ENCODE peak calls at places on chromosomes 1 and 21, in eight cellular contexts. U is A549, I is glutamatergic neuron, Y is cardiac muscle cell, K is neural progenitor cell, B is astrocyte of the spinal cord, W is tibial nerve, V is right atrium auricular region. D is an unnamed sample.

GRCh38 chr21:30616125-30616524 is at the start of gene KRTAP20-1:
- DNase-seq in Y (no peak), I (no peak), B (no peak), K (no peak), U (no peak), W (no peak), V (no peak), D (no peak)

GRCh38 chr21:46057111-46057709 is 40.7 kb upstream of the COL6A2 start:
- DNase-seq in W (no peak), K (no peak), I (no peak), B (no peak), U (no peak), V (peak), Y (no peak), D (no peak)

GRCh38 chr1:121444096-121444495 is 259.3 kb downstream of the SRGAP2C start:
- DNase-seq in V (no peak), Y (no peak), B (no peak), K (no peak), I (no peak), U (no peak), W (no peak), D (no peak)

GRCh38 chr21:36754241-36754881 is 55.4 kb downstream of the SIM2 start:
- DNase-seq in I (no peak), B (peak), U (no peak), W (no peak), V (no peak), Y (peak), K (peak), D (no peak)

GRCh38 chr21:30126575-30126974 is 40.0 kb downstream of the CLDN17 start:
- DNase-seq in V (no peak), Y (no peak), U (no peak), B (no peak), K (no peak), W (no peak), I (no peak), D (no peak)

GRCh38 chr1:118158918-118159317 is 26.1 kb downstream of the SPAG17 start:
- DNase-seq in Y (peak), K (no peak), V (no peak), U (no peak), B (peak), I (no peak), W (no peak), D (no peak)

GRCh38 chr1:3772027-3772714 is 378 bp upstream of the SMIM1 start:
- DNase-seq in K (peak), U (peak), V (peak), W (peak), I (peak), Y (peak), B (peak), D (peak)

GRCh38 chr21:34640858-34641257 is 25.9 kb upstream of the RCAN1 start:
- DNase-seq in I (no peak), B (peak), U (peak), K (no peak), W (no peak), V (peak), Y (peak), D (peak)

GRCh38 chr1:159854101-159854692 is 8.3 kb downstream of the VSIG8 start:
- DNase-seq in I (peak), W (peak), Y (peak), K (peak), B (peak), V (peak), U (peak), D (peak)

GRCh38 chr1:44217809-44218410 is 4.6 kb downstream of the DMAP1 start:
- DNase-seq in Y (peak), U (peak), I (peak), K (peak), B (peak), W (peak), V (peak), D (peak)

GRCh38 chr1:6111991-6112689 is 66.5 kb downstream of the KCNAB2 start:
- DNase-seq in I (no peak), B (no peak), V (no peak), Y (no peak), U (no peak), W (no peak), K (no peak), D (no peak)

GRCh38 chr1:41674501-41674900 is 190.0 kb upstream of the EDN2 start:
- DNase-seq in V (no peak), W (no peak), Y (no peak), K (no peak), U (no peak), I (no peak), B (no peak), D (no peak)

GRCh38 chr1:228004887-228005462 is 1.8 kb upstream of the WNT3A start:
- DNase-seq in Y (no peak), I (no peak), U (no peak), K (peak), B (no peak), W (no peak), V (peak), D (no peak)

GRCh38 chr1:172717722-172718455 is 59.0 kb downstream of the FASLG start:
- DNase-seq in B (no peak), V (no peak), I (no peak), K (no peak), W (no peak), Y (no peak), U (peak), D (no peak)

GRCh38 chr1:216456682-216457081 is 33.4 kb upstream of the USH2A start:
- DNase-seq in W (no peak), Y (peak), U (no peak), B (peak), V (no peak), I (no peak), K (peak), D (no peak)

GRCh38 chr1:225406976-225407725 is 20.7 kb downstream of the LBR start:
- DNase-seq in I (no peak), W (no peak), V (no peak), B (no peak), Y (no peak), U (no peak), K (no peak), D (no peak)

GRCh38 chr1:160362168-160362941 is 4.5 kb upstream of the NHLH1 start:
- DNase-seq in U (no peak), I (peak), K (peak), Y (peak), W (no peak), B (no peak), V (peak), D (no peak)

GRCh38 chr1:2099871-2100774 is 49.9 kb downstream of the PRKCZ start:
- DNase-seq in B (no peak), W (no peak), I (peak), U (no peak), Y (no peak), V (no peak), K (no peak), D (no peak)

GRCh38 chr1:188949701-188950100 is 1528.0 kb downstream of the BRINP3 start:
- DNase-seq in Y (no peak), W (no peak), I (no peak), V (no peak), K (no peak), U (peak), B (no peak), D (no peak)

GRCh38 chr1:15835205-15835740 is 12.2 kb upstream of the SPEN start:
- DNase-seq in U (no peak), I (no peak), Y (no peak), B (no peak), W (no peak), V (no peak), K (peak), D (no peak)

DNA sequence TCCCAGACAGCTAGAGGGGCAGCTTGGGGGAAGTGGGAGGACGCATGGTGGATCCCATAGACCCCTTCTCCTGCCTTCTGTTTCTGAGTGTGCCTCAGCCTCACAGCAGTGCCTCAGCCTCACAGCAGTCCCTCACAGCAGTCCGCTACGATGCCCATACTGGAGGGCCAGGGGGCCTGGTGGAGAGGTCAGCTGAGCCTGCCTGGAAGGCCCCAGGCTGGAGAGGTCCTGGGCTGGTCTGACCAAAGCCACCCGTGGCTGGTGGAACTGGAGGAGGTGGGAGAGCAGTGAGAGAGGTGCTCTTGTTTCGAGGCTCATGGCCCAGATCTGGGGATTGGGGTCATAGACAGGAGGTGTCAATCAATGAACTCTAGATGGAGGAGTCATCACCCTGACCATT is 16.0 kb upstream of the RSPO1 start:
- DNase-seq in U (no peak), I (no peak), Y (no peak), B (no peak), W (no peak), V (no peak), K (no peak), D (no peak)
- TF ChIP-seq CTCF in U (no peak), I (no peak), Y (no peak), B (no peak), W (no peak), V (no peak), K (no peak), D (no peak)

GRCh38 chr1:117059678-117060440 is at the start of gene TTF2:
- DNase-seq in V (peak), W (peak), B (peak), K (peak), I (peak), Y (peak), U (peak), D (peak)
- TF ChIP-seq CTCF in V (no peak), W (peak), B (no peak), K (peak), I (peak), Y (peak), U (no peak), D (no peak)

DNA sequence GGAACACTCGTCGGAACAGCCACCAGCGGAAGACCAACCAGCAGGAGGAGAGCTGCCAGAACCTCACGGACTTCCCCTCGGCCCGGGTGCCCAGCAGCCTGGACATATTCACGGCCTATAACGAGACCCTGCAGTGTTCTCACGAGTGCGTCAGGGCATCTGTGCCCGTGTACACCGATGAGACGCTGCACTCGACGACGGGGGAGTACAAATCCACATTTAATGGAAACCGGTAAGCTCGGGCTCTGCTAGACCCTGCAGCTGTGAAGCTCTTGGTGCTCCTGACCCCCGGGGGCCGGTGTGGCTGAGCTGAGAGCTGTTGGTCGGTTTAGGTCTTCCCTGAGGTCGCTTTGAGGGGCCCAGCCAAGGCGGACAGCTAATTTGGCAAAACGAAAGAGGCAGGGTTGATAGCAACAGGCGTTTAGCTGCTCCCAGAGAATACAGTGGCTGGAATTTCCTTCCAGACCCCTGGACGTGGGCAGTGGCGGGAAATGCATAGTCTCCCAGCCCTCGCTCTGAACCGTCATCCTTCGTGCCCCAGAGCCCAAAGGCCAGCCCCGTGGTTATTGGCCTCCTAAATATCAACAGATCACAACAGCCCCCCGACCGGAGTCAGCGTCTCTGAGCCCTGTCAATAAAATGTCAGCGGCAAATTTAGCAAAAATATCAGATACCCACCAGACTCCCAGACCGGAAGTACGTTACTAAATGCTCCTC is 118.0 kb downstream of the AJAP1 start:
- DNase-seq in K (no peak), V (no peak), U (no peak), I (no peak), W (no peak), B (no peak), Y (no peak), D (no peak)
- TF ChIP-seq CTCF in K (no peak), V (no peak), U (no peak), I (no peak), W (no peak), B (no peak), Y (no peak), D (no peak)

GRCh38 chr1:212699839-212700596 is at the start of gene BATF3:
- DNase-seq in B (no peak), W (peak), V (peak), K (peak), U (peak), Y (no peak), I (peak), D (no peak)

GRCh38 chr1:212700597-212700891 is 904 bp upstream of the BATF3 start:
- DNase-seq in W (no peak), K (no peak), U (no peak), B (no peak), I (no peak), V (no peak), Y (no peak), D (no peak)

GRCh38 chr1:212698467-212699103 is 1.1 kb downstream of the BATF3 start:
- DNase-seq in I (no peak), W (no peak), B (no peak), U (no peak), Y (no peak), K (no peak), V (no peak), D (no peak)

GRCh38 chr1:212700892-212701819 is 1.5 kb upstream of the BATF3 start:
- DNase-seq in V (peak), W (peak), Y (peak), I (peak), K (peak), B (peak), U (peak), D (no peak)

DNA sequence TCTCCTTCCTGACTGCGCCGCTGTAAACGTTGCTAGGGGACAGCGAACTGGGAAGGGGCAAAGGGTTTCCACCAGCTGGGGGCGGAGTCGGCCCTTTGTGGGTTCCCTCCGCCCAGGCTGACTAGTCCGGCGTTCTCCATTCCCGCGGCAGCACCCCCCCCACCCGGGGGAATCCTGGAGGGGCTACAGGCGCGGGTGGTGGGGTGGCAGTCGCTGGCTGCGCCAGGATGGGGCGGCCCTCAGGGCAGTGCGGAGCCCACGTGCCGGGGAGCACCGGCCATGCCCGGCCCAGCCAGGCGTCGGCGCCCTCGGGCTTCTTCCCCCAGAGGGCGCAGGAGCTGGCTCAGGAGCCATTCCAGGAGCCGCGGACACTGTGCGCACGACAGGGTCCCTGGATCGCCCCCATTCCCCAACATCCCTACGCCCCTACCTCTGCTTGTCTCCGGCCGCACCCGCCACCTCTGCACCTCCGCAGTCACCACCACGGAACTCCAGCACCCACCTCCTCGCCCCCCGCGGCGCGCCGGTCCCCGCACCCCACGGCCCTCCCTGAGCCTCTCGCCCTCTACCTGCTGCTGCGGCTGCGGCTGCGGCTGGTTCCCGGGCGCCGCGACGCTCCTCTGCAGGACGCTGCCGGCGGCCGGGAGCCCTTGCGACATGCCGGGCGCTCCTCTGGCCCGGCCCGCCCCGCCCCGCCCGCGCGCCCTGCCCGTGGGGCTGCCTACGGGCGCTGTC is 369 bp downstream of the BATF3 start:
- DNase-seq in I (peak), Y (peak), W (peak), V (no peak), B (peak), K (peak), U (peak), D (no peak)
- TF ChIP-seq CTCF in I (peak), Y (peak), W (peak), V (no peak), B (peak), K (peak), U (peak), D (peak)

GRCh38 chr1:234609528-234610042 is 393 bp downstream of the IRF2BP2 start:
- DNase-seq in Y (no peak), V (no peak), I (no peak), W (no peak), K (peak), B (no peak), U (peak), D (no peak)

GRCh38 chr1:234611799-234612351 is 1.9 kb upstream of the IRF2BP2 start:
- DNase-seq in K (peak), V (peak), Y (no peak), W (peak), I (peak), B (no peak), U (peak), D (no peak)

GRCh38 chr1:234611153-234611798 is 1.3 kb upstream of the IRF2BP2 start:
- DNase-seq in U (peak), K (peak), B (peak), Y (peak), W (peak), V (no peak), I (no peak), D (no peak)

GRCh38 chr1:234610061-234610581 is at the start of gene IRF2BP2:
- DNase-seq in B (peak), I (peak), K (peak), Y (peak), W (peak), V (peak), U (peak), D (no peak)

DNA sequence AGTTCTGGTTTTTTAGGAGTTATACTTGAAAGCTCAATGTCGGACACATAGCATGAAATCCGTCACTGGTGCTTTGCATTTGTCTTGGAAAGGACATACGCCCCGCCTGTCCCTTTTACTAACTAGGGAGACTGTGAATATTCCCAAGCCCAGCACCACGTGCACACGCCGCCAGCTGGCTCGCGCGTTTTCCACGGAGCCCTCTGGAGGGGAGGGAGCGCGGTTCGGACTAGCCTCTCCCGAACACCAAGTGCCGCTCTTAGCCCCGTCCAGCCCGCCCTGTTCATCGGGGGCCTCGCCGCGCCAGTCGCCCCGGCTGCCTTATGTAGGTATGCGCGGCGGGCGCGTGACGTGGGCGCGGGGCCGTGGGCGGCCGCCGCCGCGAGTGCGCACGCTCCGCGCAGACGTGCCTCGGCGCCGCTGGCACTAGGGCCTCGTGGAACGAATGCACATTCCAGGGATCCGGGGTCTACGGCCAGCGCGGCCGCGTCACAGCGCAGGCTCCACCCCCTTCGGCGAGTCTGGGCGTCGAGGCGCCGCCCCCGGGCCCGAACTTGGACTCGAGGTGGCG is 689 bp upstream of the IRF2BP2 start:
- DNase-seq in U (peak), Y (peak), I (peak), V (peak), B (peak), W (peak), K (peak), D (peak)
- TF ChIP-seq CTCF in U (no peak), Y (peak), I (no peak), V (no peak), B (no peak), W (no peak), K (no peak), D (no peak)

DNA sequence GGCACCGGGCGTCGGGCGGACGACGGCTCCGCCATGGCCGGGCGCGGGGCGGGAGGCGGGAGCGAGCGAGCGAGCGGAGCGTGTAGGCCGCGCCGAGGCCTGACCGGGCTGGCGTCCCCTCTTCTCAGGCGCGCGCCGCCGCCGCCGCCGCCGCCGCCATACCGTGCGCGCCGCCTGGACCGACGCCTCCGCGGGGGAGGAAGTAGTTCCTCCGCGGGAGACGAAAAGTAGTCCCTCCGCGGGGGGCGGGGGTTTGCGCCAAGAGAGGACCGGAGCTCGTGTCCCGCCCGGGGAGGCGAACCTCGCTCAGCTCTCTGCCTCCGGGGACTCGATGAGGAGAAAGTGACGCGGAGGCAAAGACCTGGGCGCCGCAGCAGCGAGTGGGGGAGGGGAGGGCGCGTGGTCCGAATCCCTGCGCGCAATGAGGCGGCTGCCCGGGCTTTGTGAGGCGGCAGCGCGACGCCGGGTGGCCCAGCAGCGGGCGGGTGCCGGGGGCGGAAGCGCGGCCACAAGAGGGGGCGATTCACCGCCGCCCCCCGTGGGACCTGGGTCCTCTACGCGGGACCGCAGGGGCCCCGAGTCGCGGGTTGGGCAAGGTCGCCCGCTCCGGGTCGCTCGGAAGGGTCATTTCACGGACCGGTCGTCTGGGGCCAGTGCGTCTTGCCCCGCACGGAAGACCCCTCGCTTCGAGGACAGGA is at the start of gene BRWD1:
- DNase-seq in U (peak), V (peak), I (peak), Y (peak), B (peak), W (peak), K (peak), D (peak)
- TF ChIP-seq CTCF in U (peak), V (no peak), I (peak), Y (peak), B (peak), W (peak), K (peak), D (peak)

GRCh38 chr1:156625436-156626078 is 6.3 kb downstream of the HAPLN2 start:
- DNase-seq in I (peak), K (peak), U (peak), Y (peak), B (peak), W (peak), V (no peak), D (no peak)

GRCh38 chr1:156624814-156625435 is 5.7 kb downstream of the HAPLN2 start:
- DNase-seq in K (peak), Y (no peak), B (no peak), V (no peak), U (no peak), W (no peak), I (no peak), D (no peak)

GRCh38 chr1:156623946-156624813 is 5.0 kb downstream of the HAPLN2 start:
- DNase-seq in Y (peak), I (peak), W (no peak), V (no peak), K (peak), B (peak), U (peak), D (no peak)

GRCh38 chr1:156627313-156627880 is 8.2 kb downstream of the HAPLN2 start:
- DNase-seq in B (peak), I (peak), U (peak), W (peak), Y (peak), V (no peak), K (peak), D (no peak)

DNA sequence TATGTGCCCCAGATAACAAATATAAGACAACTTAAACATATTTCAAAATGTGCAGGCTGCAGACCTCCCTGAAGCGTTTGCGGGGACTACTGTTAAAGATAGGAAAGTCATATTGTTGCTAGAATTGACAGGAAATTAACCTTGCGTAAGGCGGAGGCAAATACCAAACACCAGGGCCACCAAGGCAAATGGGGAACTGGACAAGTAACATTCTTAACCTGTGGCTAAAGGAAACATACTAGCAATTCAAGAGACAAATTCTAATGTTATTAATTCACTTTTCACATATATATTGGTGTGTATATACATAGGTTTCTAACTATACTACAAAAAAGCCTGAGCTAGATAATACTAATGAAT is 6.8 kb downstream of the HAPLN2 start:
- DNase-seq in Y (no peak), W (no peak), I (no peak), U (no peak), B (no peak), K (no peak), V (no peak), D (no peak)
- TF ChIP-seq CTCF in Y (no peak), W (no peak), I (peak), U (no peak), B (no peak), K (no peak), V (no peak), D (no peak)